ENCODE peak calls at places on chromosome 19, in four cellular contexts. X, S, C and R are unnamed samples.

GRCh38 chr19:17090501-17091074 is 15.0 kb downstream of the MYO9B start:
- DNase-seq in X (peak), S (no peak), C (no peak), R (no peak)

GRCh38 chr19:37226248-37226647 is 8.2 kb downstream of the ZNF383 start:
- DNase-seq in X (no peak), S (no peak), C (no peak), R (no peak)

GRCh38 chr19:34459614-34460013 is 21.9 kb upstream of the WTIP start:
- DNase-seq in X (no peak), S (no peak), C (no peak), R (peak)

GRCh38 chr19:55620410-55620809 is 4.0 kb downstream of the ZNF784 start:
- DNase-seq in X (peak), S (no peak), C (no peak), R (no peak)

GRCh38 chr19:43623889-43624670 is 4.7 kb upstream of the ZNF428 start:
- DNase-seq in X (no peak), S (no peak), C (no peak), R (no peak)

GRCh38 chr19:17320435-17320834 is 11.1 kb downstream of the DDA1 start:
- DNase-seq in X (no peak), S (no peak), C (no peak), R (no peak)

GRCh38 chr19:35828694-35829301 is 16.2 kb upstream of the PRODH2 start:
- DNase-seq in X (peak), S (peak), C (peak), R (peak)

GRCh38 chr19:33047422-33047821 is 17.3 kb downstream of the RHPN2 start:
- DNase-seq in X (no peak), S (peak), C (no peak), R (peak)

GRCh38 chr19:9009431-9009830 is 778 bp downstream of the MUC16 start:
- DNase-seq in X (no peak), S (no peak), C (no peak), R (no peak)

GRCh38 chr19:46926201-46927071 is 65.6 kb downstream of the ARHGAP35 start:
- DNase-seq in X (no peak), S (no peak), C (no peak), R (peak)

GRCh38 chr19:35349614-35350521 is 2.2 kb downstream of the FFAR1 start:
- DNase-seq in X (no peak), S (no peak), C (no peak), R (no peak)

GRCh38 chr19:29193116-29193515 is 19.8 kb downstream of the UQCRFS1 start:
- DNase-seq in X (no peak), S (no peak), C (no peak), R (no peak)

GRCh38 chr19:10517361-10517759 is at the start of gene S1PR5:
- DNase-seq in X (no peak), S (no peak), C (no peak), R (no peak)

GRCh38 chr19:13913352-13913751 is 7.4 kb downstream of the CC2D1A start:
- DNase-seq in X (no peak), S (no peak), C (no peak), R (no peak)

GRCh38 chr19:38831142-38831605 is 420 bp downstream of the ECH1 start:
- DNase-seq in X (peak), S (peak), C (peak), R (peak)

GRCh38 chr19:47483200-47483599 is 819 bp downstream of the KPTN start:
- DNase-seq in X (no peak), S (no peak), C (no peak), R (no peak)

GRCh38 chr19:4556574-4557185 is 2.8 kb downstream of the SEMA6B start:
- DNase-seq in X (no peak), S (peak), C (no peak), R (peak)

GRCh38 chr19:33414667-33415605 is 41.4 kb downstream of the CEBPG start:
- DNase-seq in X (no peak), S (no peak), C (no peak), R (no peak)

GRCh38 chr19:46755077-46755852 is 9.0 kb upstream of the STRN4 start:
- DNase-seq in X (peak), S (no peak), C (peak), R (no peak)

GRCh38 chr19:13959962-13960862 is 7.9 kb downstream of the DCAF15 start:
- DNase-seq in X (no peak), S (no peak), C (no peak), R (no peak)

GRCh38 chr19:20287070-20287469 is 120.1 kb downstream of the ZNF486 start:
- DNase-seq in X (no peak), S (no peak), C (no peak), R (no peak)

GRCh38 chr19:13825489-13826475 is 30.5 kb downstream of the ZSWIM4 start:
- DNase-seq in X (no peak), S (no peak), C (no peak), R (peak)

GRCh38 chr19:33670398-33670797 is 48.6 kb downstream of the CHST8 start:
- DNase-seq in X (no peak), S (no peak), C (no peak), R (no peak)

GRCh38 chr19:31560771-31561080 is 211.5 kb upstream of the TSHZ3 start:
- DNase-seq in X (no peak), S (no peak), C (no peak), R (no peak)

GRCh38 chr19:47296036-47296435 is 13.6 kb upstream of the C5AR1 start:
- DNase-seq in X (peak), S (peak), C (peak), R (peak)

GRCh38 chr19:5128251-5128931 is 159.5 kb downstream of the KDM4B start:
- DNase-seq in X (peak), S (no peak), C (peak), R (no peak)

GRCh38 chr19:49133621-49134454 is 14.5 kb downstream of the PPFIA3 start:
- DNase-seq in X (peak), S (peak), C (peak), R (no peak)

GRCh38 chr19:52910648-52911047 is 12.6 kb downstream of the ZNF888 start:
- DNase-seq in X (no peak), S (no peak), C (no peak), R (no peak)
- H3K9ac ChIP-seq in X (no peak), S (no peak), C (no peak), R (no peak)

DNA sequence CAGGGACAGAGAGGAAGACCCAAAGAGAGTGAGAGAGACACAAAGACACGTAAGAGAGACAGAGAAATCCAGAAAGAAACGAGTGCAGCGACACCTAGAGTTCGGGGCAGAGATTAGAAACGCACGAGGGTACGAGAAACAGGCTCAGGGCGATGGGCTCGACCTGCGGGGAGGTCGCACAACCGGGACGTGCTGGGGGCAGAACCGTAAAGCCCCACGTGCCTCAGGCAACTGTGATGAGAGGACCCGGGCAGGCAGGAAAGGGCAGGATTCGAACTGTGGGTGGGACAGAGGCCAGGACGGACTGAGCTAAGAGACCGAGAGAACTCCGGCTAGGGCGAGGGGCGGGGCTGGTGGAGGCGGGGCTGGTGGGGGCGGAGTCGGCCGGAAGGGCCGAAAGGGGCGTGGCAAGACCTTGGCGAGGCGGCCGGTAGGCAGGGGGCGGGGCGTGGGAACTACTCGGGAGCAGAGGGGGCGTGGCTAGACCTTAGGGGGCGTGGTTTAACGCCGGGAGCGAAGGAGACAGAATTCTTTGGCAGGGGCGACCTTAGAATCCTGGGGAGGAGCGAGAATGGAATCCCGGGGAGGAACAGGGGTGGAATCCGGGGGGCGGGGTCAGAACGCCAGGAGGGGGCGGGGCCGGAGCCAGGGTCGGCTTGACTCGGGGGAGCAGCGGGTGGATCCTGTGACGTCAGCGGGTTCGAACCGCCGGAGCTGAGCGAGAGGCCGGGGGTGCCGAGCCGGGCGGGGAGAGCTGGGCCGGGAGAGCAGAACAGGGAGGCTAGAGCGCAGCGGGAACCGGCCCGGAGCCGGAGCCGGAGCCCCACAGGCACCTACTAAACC is at the start of gene NECTIN2:
- DNase-seq in X (peak), S (peak), C (peak), R (peak)
- H3K9ac ChIP-seq in X (peak), S (peak), C (peak), R (peak)

GRCh38 chr19:12796146-12797071 is 5.1 kb downstream of the JUNB start:
- DNase-seq in X (peak), S (peak), C (peak), R (peak)
- H3K9ac ChIP-seq in X (no peak), S (peak), C (no peak), R (no peak)

GRCh38 chr19:6458695-6459355 is 767 bp downstream of the SLC25A23 start:
- DNase-seq in X (no peak), S (peak), C (no peak), R (peak)
- H3K9ac ChIP-seq in X (peak), S (peak), C (peak), R (peak)

GRCh38 chr19:3492919-3493318 is 7.6 kb downstream of the DOHH start:
- DNase-seq in X (no peak), S (no peak), C (no peak), R (no peak)

GRCh38 chr19:3493651-3494050 is 6.8 kb downstream of the DOHH start:
- DNase-seq in X (no peak), S (no peak), C (no peak), R (no peak)

GRCh38 chr19:3492131-3492839 is 8.2 kb downstream of the DOHH start:
- DNase-seq in X (no peak), S (no peak), C (no peak), R (no peak)

GRCh38 chr19:3494559-3494958 is 5.9 kb downstream of the DOHH start:
- DNase-seq in X (no peak), S (no peak), C (no peak), R (no peak)

GRCh38 chr19:3494051-3494450 is 6.4 kb downstream of the DOHH start:
- DNase-seq in X (no peak), S (no peak), C (no peak), R (no peak)
- H3K9ac ChIP-seq in X (no peak), S (no peak), C (no peak), R (no peak)

GRCh38 chr19:7963566-7963965 is 20.1 kb upstream of the TIMM44 start:
- DNase-seq in X (no peak), S (no peak), C (no peak), R (no peak)
- H3K9ac ChIP-seq in X (no peak), S (no peak), C (no peak), R (no peak)

GRCh38 chr19:18342090-18342632 is 1.8 kb downstream of the PGPEP1 start:
- DNase-seq in X (no peak), S (no peak), C (no peak), R (no peak)

GRCh38 chr19:18340990-18341868 is 831 bp downstream of the PGPEP1 start:
- DNase-seq in X (peak), S (peak), C (no peak), R (peak)

GRCh38 chr19:18340237-18340989 is at the start of gene PGPEP1:
- DNase-seq in X (peak), S (peak), C (peak), R (peak)

GRCh38 chr19:18338471-18339001 is 1.9 kb upstream of the PGPEP1 start:
- DNase-seq in X (no peak), S (no peak), C (no peak), R (no peak)

DNA sequence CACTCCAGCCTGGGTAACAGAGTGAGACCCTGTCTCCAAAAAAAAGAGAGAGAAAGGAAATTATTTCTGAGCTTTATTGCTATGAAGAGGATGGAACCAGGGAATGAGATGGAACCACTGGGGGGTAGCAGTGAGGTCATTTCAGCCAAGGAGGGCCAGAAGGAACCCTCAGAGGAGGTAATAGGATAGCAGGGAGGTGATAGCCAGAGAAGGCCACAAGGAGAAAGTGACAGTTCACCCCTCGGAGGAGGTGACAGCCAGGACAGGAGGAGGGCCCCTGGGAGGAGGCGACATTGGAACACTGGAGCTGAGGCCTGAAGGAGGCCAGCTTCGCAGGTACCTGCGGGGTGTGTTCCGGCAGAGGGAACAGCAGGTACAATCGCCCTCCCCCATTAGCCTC is 695 bp upstream of the PGPEP1 start:
- DNase-seq in X (peak), S (peak), C (no peak), R (peak)
- H3K9ac ChIP-seq in X (no peak), S (peak), C (no peak), R (peak)

GRCh38 chr19:41218249-41218614 is 791 bp upstream of the AXL start:
- DNase-seq in X (no peak), S (no peak), C (no peak), R (no peak)

GRCh38 chr19:41218615-41219507 is at the start of gene AXL:
- DNase-seq in X (peak), S (peak), C (peak), R (peak)

GRCh38 chr19:41221514-41222205 is 2.6 kb downstream of the AXL start:
- DNase-seq in X (no peak), S (no peak), C (no peak), R (no peak)

GRCh38 chr19:41222240-41222639 is 3.2 kb downstream of the AXL start:
- DNase-seq in X (no peak), S (no peak), C (no peak), R (no peak)

GRCh38 chr19:41219924-41220567 is 1.0 kb downstream of the AXL start:
- DNase-seq in X (peak), S (no peak), C (peak), R (peak)
- H3K9ac ChIP-seq in X (peak), S (peak), C (peak), R (peak)

GRCh38 chr19:18420931-18421330 is 1.7 kb downstream of the SSBP4 start:
- DNase-seq in X (no peak), S (no peak), C (no peak), R (no peak)
- H3K9ac ChIP-seq in X (no peak), S (no peak), C (no peak), R (no peak)

GRCh38 chr19:1136201-1136600 is 32.4 kb downstream of the GPX4 start:
- DNase-seq in X (no peak), S (peak), C (no peak), R (no peak)
- H3K9ac ChIP-seq in X (no peak), S (peak), C (no peak), R (no peak)